ENCODE peak calls at places on chromosomes 6 and 20, in eight cellular contexts. G, S, C, O, T, Y, Q and Z are unnamed samples.

GRCh38 chr6:107355659-107356058 is 103.7 kb downstream of the PDSS2 start:
- ATAC-seq in G (no peak), S (peak; percentile 80), C (no peak), O (no peak), T (no peak), Y (no peak), Q (peak; percentile 59), Z (no peak)

GRCh38 chr6:41358503-41358902 is 23.1 kb downstream of the NCR2 start:
- ATAC-seq in G (no peak), S (no peak), C (no peak), O (no peak), T (no peak), Y (no peak), Q (no peak), Z (no peak)

GRCh38 chr6:140382351-140382750 is 1007.9 kb upstream of the CITED2 start:
- ATAC-seq in G (peak; percentile 10), S (no peak), C (no peak), O (no peak), T (no peak), Y (no peak), Q (no peak), Z (no peak)

GRCh38 chr6:14584450-14584849 is 466.9 kb downstream of the CD83 start:
- ATAC-seq in G (no peak), S (no peak), C (no peak), O (no peak), T (no peak), Y (no peak), Q (peak; percentile 58), Z (no peak)

GRCh38 chr20:5844063-5844681 is 94.0 kb downstream of the SHLD1 start:
- ATAC-seq in G (no peak), S (no peak), C (peak; percentile 63), O (peak; percentile 98), T (peak; percentile 94), Y (no peak), Q (no peak), Z (peak; percentile 97)

GRCh38 chr20:20064303-20064702 is 12.0 kb downstream of the CFAP61 start:
- ATAC-seq in G (no peak), S (no peak), C (no peak), O (no peak), T (no peak), Y (no peak), Q (no peak), Z (no peak)

GRCh38 chr6:31663961-31664789 is 622 bp downstream of the GPANK1 start:
- ATAC-seq in G (peak; percentile 21), S (no peak), C (no peak), O (no peak), T (no peak), Y (no peak), Q (peak; percentile 12), Z (no peak)

GRCh38 chr6:107670792-107671199 is 153.3 kb downstream of the SCML4 start:
- ATAC-seq in G (peak; percentile 50), S (peak; percentile 65), C (peak; percentile 57), O (no peak), T (no peak), Y (no peak), Q (peak; percentile 54), Z (peak; percentile 40)

GRCh38 chr6:93713974-93714373 is 294.6 kb upstream of the EPHA7 start:
- ATAC-seq in G (no peak), S (no peak), C (no peak), O (no peak), T (no peak), Y (no peak), Q (no peak), Z (no peak)

GRCh38 chr20:48295966-48296421 is 510.7 kb upstream of the SULF2 start:
- ATAC-seq in G (peak; percentile 49), S (no peak), C (no peak), O (no peak), T (no peak), Y (no peak), Q (peak; percentile 66), Z (no peak)

GRCh38 chr6:16420332-16420714 is 181.9 kb downstream of the GMPR start:
- ATAC-seq in G (no peak), S (no peak), C (peak; percentile 2), O (no peak), T (no peak), Y (no peak), Q (no peak), Z (peak; percentile 49)

GRCh38 chr20:8803065-8803464 is 265.8 kb upstream of the PLCB4 start:
- ATAC-seq in G (no peak), S (peak; percentile 49), C (no peak), O (no peak), T (no peak), Y (no peak), Q (no peak), Z (no peak)

GRCh38 chr20:2984956-2985661 is 58.3 kb upstream of the GNRH2 start:
- ATAC-seq in G (no peak), S (peak; percentile 31), C (no peak), O (no peak), T (no peak), Y (no peak), Q (peak; percentile 69), Z (no peak)

GRCh38 chr6:142932788-142933362 is 12.1 kb downstream of the HIVEP2 start:
- ATAC-seq in G (no peak), S (no peak), C (no peak), O (peak; percentile 19), T (peak; percentile 28), Y (no peak), Q (no peak), Z (peak; percentile 59)

GRCh38 chr6:134746125-134746524 is 203.8 kb downstream of the ALDH8A1 start:
- ATAC-seq in G (no peak), S (no peak), C (no peak), O (no peak), T (no peak), Y (no peak), Q (no peak), Z (no peak)

GRCh38 chr6:170357812-170358211 is 51.3 kb downstream of the FAM120B start:
- ATAC-seq in G (no peak), S (no peak), C (peak; percentile 14), O (no peak), T (no peak), Y (no peak), Q (peak; percentile 17), Z (peak; percentile 48)

GRCh38 chr6:22251331-22251730 is 45.5 kb downstream of the PRL start:
- ATAC-seq in G (peak; percentile 59), S (no peak), C (no peak), O (no peak), T (no peak), Y (no peak), Q (peak; percentile 51), Z (no peak)

GRCh38 chr6:169237496-169238134 is 16.0 kb downstream of the THBS2 start:
- ATAC-seq in G (no peak), S (no peak), C (no peak), O (no peak), T (no peak), Y (no peak), Q (no peak), Z (no peak)

GRCh38 chr6:128630213-128630612 is 109.8 kb upstream of the PTPRK start:
- ATAC-seq in G (no peak), S (peak; percentile 42), C (no peak), O (no peak), T (no peak), Y (no peak), Q (peak; percentile 33), Z (peak; percentile 16)

GRCh38 chr20:50282592-50283241 is 92.1 kb downstream of the CEBPB start:
- ATAC-seq in G (no peak), S (no peak), C (no peak), O (peak; percentile 28), T (no peak), Y (no peak), Q (no peak), Z (no peak)

GRCh38 chr6:129162605-129163004 is 279.7 kb downstream of the LAMA2 start:
- ATAC-seq in G (no peak), S (no peak), C (no peak), O (no peak), T (no peak), Y (no peak), Q (peak; percentile 27), Z (no peak)

GRCh38 chr6:36907781-36908180 is 22.0 kb downstream of the C6orf89 start:
- ATAC-seq in G (peak; percentile 88), S (peak; percentile 93), C (no peak), O (no peak), T (no peak), Y (no peak), Q (peak; percentile 91), Z (no peak)

GRCh38 chr6:128114164-128114563 is 213.3 kb upstream of the THEMIS start:
- ATAC-seq in G (no peak), S (no peak), C (no peak), O (no peak), T (no peak), Y (no peak), Q (no peak), Z (no peak)

GRCh38 chr6:47016236-47016635 is 25.9 kb downstream of the ADGRF1 start:
- ATAC-seq in G (no peak), S (no peak), C (no peak), O (no peak), T (no peak), Y (no peak), Q (no peak), Z (no peak)

GRCh38 chr6:23154159-23154558 is 584.8 kb downstream of the HDGFL1 start:
- ATAC-seq in G (no peak), S (no peak), C (no peak), O (no peak), T (no peak), Y (no peak), Q (no peak), Z (no peak)

GRCh38 chr20:8223096-8223870 is 91.2 kb downstream of the PLCB1 start:
- ATAC-seq in G (peak; percentile 46), S (no peak), C (no peak), O (no peak), T (no peak), Y (no peak), Q (no peak), Z (no peak)

GRCh38 chr20:15699431-15700146 is 873.7 kb downstream of the KIF16B start:
- ATAC-seq in G (no peak), S (no peak), C (no peak), O (no peak), T (no peak), Y (no peak), Q (no peak), Z (no peak)

GRCh38 chr6:134627707-134628106 is 309.8 kb upstream of the SGK1 start:
- ATAC-seq in G (no peak), S (no peak), C (no peak), O (no peak), T (no peak), Y (no peak), Q (no peak), Z (no peak)